ENCODE peak calls at places on chromosomes 4 and X, in five cellular contexts. U is GM12878, I is K562, R is A549, H is HepG2. P is an unnamed sample. For H3K9me3, the result is how much of the 10 kb centered on the place peaks cover.

GRCh38 chrX:45788941-45789348 is 588.3 kb upstream of the DIPK2B start:
- DNase-seq in H (no peak), U (no peak), I (no peak), R (no peak), P (peak)

GRCh38 chr4:169716677-169717076 is 41.1 kb downstream of the HPF1 start:
- DNase-seq in I (no peak), R (no peak), H (no peak), U (no peak), P (peak)

GRCh38 chrX:49910344-49910743 is 12.1 kb upstream of the CLCN5 start:
- DNase-seq in H (no peak), R (no peak), I (no peak), U (no peak), P (no peak)

GRCh38 chr4:168486961-168487820 is 6.9 kb upstream of the DDX60L start:
- DNase-seq in H (no peak), R (peak), U (no peak), I (peak), P (no peak)

GRCh38 chrX:19121898-19122640 is at the start of gene ADGRG2:
- DNase-seq in H (no peak), R (peak), U (no peak), I (no peak), P (peak)

GRCh38 chr4:55721651-55722050 is 85.6 kb upstream of the NMU start:
- DNase-seq in I (no peak), R (no peak), H (no peak), U (no peak), P (no peak)

GRCh38 chrX:118644378-118644777 is 83.0 kb upstream of the IL13RA1 start:
- DNase-seq in I (peak), H (peak), R (peak), U (no peak), P (peak)

GRCh38 chr4:120709986-120710385 is 212.5 kb downstream of the PRDM5 start:
- DNase-seq in U (no peak), H (no peak), I (no peak), R (no peak), P (no peak)

GRCh38 chr4:147760695-147761094 is 28.8 kb downstream of the ARHGAP10 start:
- DNase-seq in U (no peak), H (no peak), I (no peak), R (no peak), P (no peak)

GRCh38 chr4:15303052-15303641 is 124.7 kb upstream of the C1QTNF7 start:
- DNase-seq in I (no peak), R (peak), U (no peak), H (peak), P (no peak)

GRCh38 chr4:79700356-79700755 is 292.3 kb upstream of the GK2 start:
- DNase-seq in H (no peak), I (no peak), R (no peak), U (no peak), P (no peak)

GRCh38 chrX:107716045-107716684 is 59.4 kb downstream of the TSC22D3 start:
- DNase-seq in R (no peak), U (no peak), I (no peak), H (no peak), P (peak)

GRCh38 chr4:37244583-37245390 is at the start of gene NWD2:
- DNase-seq in R (no peak), U (no peak), H (no peak), I (no peak), P (no peak)

GRCh38 chr4:2511645-2512131 is 24.8 kb upstream of the FAM193A start:
- DNase-seq in R (no peak), H (no peak), I (no peak), U (no peak), P (no peak)

GRCh38 chr4:39621582-39621981 is 17.1 kb downstream of the SMIM14 start:
- DNase-seq in U (no peak), H (peak), R (peak), I (peak), P (peak)

GRCh38 chr4:122152699-122153328 is 683 bp downstream of the BLTP1 start:
- DNase-seq in U (no peak), R (peak), I (peak), H (peak), P (peak)

GRCh38 chr4:34826660-34827059 is 1417.7 kb downstream of the ARAP2 start:
- DNase-seq in I (no peak), U (no peak), H (no peak), R (no peak), P (no peak)

GRCh38 chrX:109347618-109348017 is 134.3 kb downstream of the GUCY2F start:
- DNase-seq in R (no peak), I (no peak), H (no peak), U (no peak), P (peak)

GRCh38 chrX:40485427-40485826 is 95.3 kb upstream of the ATP6AP2 start:
- DNase-seq in I (no peak), H (no peak), R (no peak), U (no peak), P (no peak)

GRCh38 chr4:94806376-94806775 is 48.6 kb downstream of the BMPR1B start:
- DNase-seq in H (no peak), R (no peak), I (no peak), U (no peak), P (peak)

GRCh38 chr4:94801016-94801415 is 43.3 kb downstream of the BMPR1B start:
- DNase-seq in R (no peak), I (no peak), H (no peak), U (no peak), P (no peak)

GRCh38 chr4:94802091-94802490 is 44.3 kb downstream of the BMPR1B start:
- DNase-seq in U (no peak), H (no peak), I (no peak), R (no peak), P (no peak)

GRCh38 chr4:94804613-94805012 is 46.9 kb downstream of the BMPR1B start:
- DNase-seq in U (no peak), I (no peak), R (no peak), H (no peak), P (no peak)

DNA sequence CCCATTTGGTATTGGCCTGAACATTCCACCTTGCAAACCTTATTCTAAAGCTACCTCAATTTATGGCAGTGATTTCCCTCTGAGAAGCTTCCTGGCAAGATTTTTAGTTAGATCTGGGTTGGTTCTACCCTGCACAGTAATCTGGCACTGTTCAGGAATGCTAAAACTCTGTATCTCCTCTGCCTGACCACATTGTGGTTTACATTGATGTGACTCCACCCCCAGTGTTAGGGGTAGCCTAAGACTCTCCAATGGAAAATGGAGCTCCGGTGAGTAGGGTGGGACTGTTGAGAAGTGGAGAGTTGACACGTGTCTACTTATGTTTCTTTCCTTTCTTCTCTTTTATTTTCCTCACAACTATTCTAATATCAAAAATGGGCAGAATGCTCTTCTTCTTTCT is 45.4 kb downstream of the BMPR1B start:
- DNase-seq in R (no peak), I (peak), H (no peak), U (no peak), P (no peak)
- TF ChIP-seq MYC in R (no peak), I (no peak), H (no peak), U (no peak), P (no peak)

GRCh38 chr4:58732973-58733372 is 1622.8 kb upstream of the IGFBP7 start:
- DNase-seq in R (no peak), H (no peak), I (no peak), U (no peak), P (no peak)
- H3K9me3 ChIP-seq in R (under half), H (under half), I (under half), U (under half), P (under half)

GRCh38 chrX:71653344-71653743 is 14.0 kb upstream of the LOC101059915 start:
- DNase-seq in H (no peak), I (no peak), R (no peak), U (no peak), P (no peak)

GRCh38 chrX:71652405-71652804 is 14.9 kb upstream of the LOC101059915 start:
- DNase-seq in U (no peak), I (peak), R (peak), H (peak), P (peak)

GRCh38 chrX:71650333-71650969 is 16.9 kb upstream of the LOC101059915 start:
- DNase-seq in U (no peak), R (peak), I (peak), H (peak), P (peak)
- TF ChIP-seq MYC in U (no peak), R (no peak), I (no peak), H (no peak), P (no peak)

GRCh38 chrX:7132335-7133035 is 15.0 kb upstream of the STS start:
- DNase-seq in H (peak), U (no peak), R (peak), I (peak), P (peak)
- H3K9me3 ChIP-seq in H (under half), U (under half), R (under half), I (under half), P (under half)

DNA sequence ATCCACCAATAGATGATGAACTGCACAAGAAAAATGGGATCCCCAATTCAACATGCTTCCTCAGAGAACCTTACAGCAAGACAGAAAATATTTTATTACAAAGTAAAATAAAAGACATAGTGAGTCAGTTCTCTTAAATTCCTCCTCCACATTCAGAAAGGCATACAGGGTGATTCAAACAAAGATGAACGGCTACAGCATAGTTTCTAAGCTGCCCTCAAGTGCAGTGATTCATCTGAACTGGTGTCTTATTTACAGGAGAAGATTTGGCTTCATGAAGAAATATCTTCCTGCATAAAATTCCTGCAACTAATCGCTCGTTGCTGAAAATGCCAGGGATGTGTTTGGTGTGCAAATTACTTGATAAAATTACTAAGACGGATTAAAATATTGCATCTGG is 103.6 kb downstream of the PRKX start:
- DNase-seq in U (no peak), H (no peak), R (peak), I (no peak), P (no peak)
- TF ChIP-seq MYC in U (no peak), H (no peak), R (no peak), I (no peak), P (no peak)

GRCh38 chrX:66498672-66499296 is 140.1 kb downstream of the EDA2R start:
- DNase-seq in R (no peak), I (no peak), U (no peak), H (no peak), P (no peak)
- H3K9me3 ChIP-seq in R (under half), I (under half), U (under half), H (under half), P (under half)

DNA sequence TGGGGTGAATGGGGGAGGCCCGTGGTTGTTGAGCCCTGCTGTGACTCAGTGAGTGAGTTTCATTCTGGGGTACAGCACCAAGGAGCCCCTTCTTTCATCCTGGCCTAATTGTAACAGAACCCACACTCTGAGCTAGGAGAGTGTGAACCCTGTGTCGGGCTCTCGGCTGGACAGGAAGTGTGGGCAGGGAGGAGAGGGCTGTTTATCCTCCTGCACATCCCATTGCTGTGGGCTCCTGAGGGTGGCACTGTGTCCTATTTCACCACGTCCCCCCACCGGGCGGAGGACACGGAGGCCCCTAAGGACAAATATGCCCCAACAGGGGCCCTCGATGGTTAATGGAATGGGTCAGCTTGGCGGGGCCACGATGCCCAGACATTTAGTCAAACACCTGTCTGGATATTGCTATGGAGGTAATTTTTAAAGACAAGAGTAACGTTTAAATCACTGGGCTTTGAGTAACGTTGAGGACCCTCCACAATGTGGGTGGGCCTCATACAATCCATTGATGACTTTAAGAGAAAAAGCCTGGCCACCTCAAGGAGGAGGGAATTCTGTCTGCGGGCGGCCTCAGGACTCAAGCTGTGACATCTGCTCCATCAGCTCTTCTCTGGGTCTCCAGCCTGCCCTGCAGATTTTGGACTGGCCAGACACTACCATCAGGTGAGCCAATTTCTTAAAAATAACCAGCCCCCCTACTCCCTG is 46.1 kb upstream of the SORCS2 start:
- DNase-seq in U (no peak), R (no peak), H (no peak), I (no peak), P (no peak)
- TF ChIP-seq MYC in U (no peak), R (no peak), H (no peak), I (no peak), P (no peak)

GRCh38 chr4:1408418-1408817 is 2.2 kb upstream of the NKX1-1 start:
- DNase-seq in I (no peak), R (no peak), U (no peak), H (no peak), P (no peak)
- H3K9me3 ChIP-seq in I (under half), R (under half), U (under half), H (under half), P (under half)

GRCh38 chr4:87097075-87097474 is 123.3 kb downstream of the KLHL8 start:
- DNase-seq in H (no peak), R (no peak), I (peak), U (no peak), P (no peak)
- TF ChIP-seq MYC in H (no peak), R (no peak), I (no peak), U (no peak), P (no peak)

DNA sequence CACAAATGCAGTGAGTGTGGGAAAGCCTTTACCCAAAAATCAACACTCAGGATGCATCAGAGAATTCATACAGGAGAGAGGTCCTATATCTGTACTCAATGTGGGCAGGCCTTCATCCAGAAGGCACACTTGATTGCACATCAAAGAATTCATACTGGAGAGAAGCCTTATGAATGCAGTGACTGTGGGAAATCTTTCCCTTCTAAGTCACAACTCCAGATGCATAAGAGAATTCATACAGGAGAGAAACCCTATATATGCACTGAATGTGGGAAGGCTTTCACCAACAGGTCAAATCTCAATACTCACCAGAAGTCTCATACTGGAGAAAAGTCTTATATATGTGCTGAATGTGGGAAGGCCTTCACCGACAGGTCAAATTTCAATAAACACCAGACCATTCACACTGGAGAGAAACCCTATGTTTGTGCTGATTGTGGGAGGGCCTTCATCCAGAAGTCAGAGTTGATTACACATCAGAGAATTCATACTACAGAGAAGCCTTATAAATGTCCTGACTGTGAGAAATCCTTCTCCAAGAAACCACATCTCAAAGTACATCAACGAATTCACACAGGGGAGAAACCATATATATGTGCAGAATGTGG is 79.3 kb downstream of the ZNF81 start:
- DNase-seq in U (no peak), I (no peak), R (no peak), H (no peak), P (no peak)
- H3K9me3 ChIP-seq in U (under half), I (under half), R (half or more), H (under half), P (under half)

P was measured in endothelial cell of umbilical vein.